ENCODE peak calls at places on chromosome 18, in six cellular contexts. U, R, E, W, B and L are unnamed samples.
A peak's percentile ranks its signal among the peaks of the same experiment; 100 is the strongest.

GRCh38 chr18:10101729-10102128 is 187.9 kb downstream of the VAPA start:
- DNase-seq in U (no peak), R (no peak), E (no peak), W (no peak), B (no peak), L (no peak)

GRCh38 chr18:23994361-23994902 is 20.1 kb upstream of the TTC39C start:
- DNase-seq in U (peak; percentile 90), R (no peak), E (no peak), W (no peak), B (no peak), L (peak; percentile 83)

GRCh38 chr18:58438161-58438983 is 190.5 kb downstream of the ALPK2 start:
- DNase-seq in U (no peak), R (no peak), E (no peak), W (no peak), B (no peak), L (peak; percentile 21)

GRCh38 chr18:67219821-67220220 is 296.7 kb downstream of the DSEL start:
- DNase-seq in U (no peak), R (no peak), E (no peak), W (no peak), B (no peak), L (no peak)

GRCh38 chr18:58205087-58205779 is 161.2 kb downstream of the NEDD4L start:
- DNase-seq in U (no peak), R (no peak), E (no peak), W (no peak), B (no peak), L (peak; percentile 96)

GRCh38 chr18:34158881-34159690 is 65.6 kb downstream of the NOL4 start:
- DNase-seq in U (no peak), R (peak; percentile 11), E (no peak), W (no peak), B (peak; percentile 77), L (no peak)

GRCh38 chr18:63322908-63323634 is 3.5 kb upstream of the BCL2 start:
- DNase-seq in U (peak; percentile 60), R (peak; percentile 68), E (peak; percentile 90), W (peak; percentile 26), B (peak; percentile 56), L (peak; percentile 73)

GRCh38 chr18:10202947-10203346 is 251.5 kb upstream of the APCDD1 start:
- DNase-seq in U (no peak), R (no peak), E (no peak), W (no peak), B (no peak), L (no peak)

GRCh38 chr18:44725300-44726096 is 44.8 kb downstream of the SETBP1 start:
- DNase-seq in U (no peak), R (no peak), E (no peak), W (peak; percentile 40), B (no peak), L (peak; percentile 70)

GRCh38 chr18:79583984-79584401 is 95.6 kb upstream of the CTDP1 start:
- DNase-seq in U (no peak), R (no peak), E (no peak), W (no peak), B (no peak), L (no peak)

GRCh38 chr18:6219116-6219717 is 195.5 kb downstream of the L3MBTL4 start:
- DNase-seq in U (peak; percentile 20), R (no peak), E (no peak), W (no peak), B (peak; percentile 77), L (peak; percentile 49)

GRCh38 chr18:74896390-74896991 is 298.8 kb downstream of the ZNF407 start:
- DNase-seq in U (no peak), R (peak; percentile 31), E (no peak), W (peak; percentile 10), B (peak; percentile 40), L (no peak)